ENCODE peak calls at places on chromosomes 16 and 17, in ten cellular contexts. Z is HFF-Myc; R is B cell; P is coronary artery; Q is WTC11; W is GM13976; V is CD8-positive, alpha-beta T cell; Y is SK-N-SH; C is CD4-positive, alpha-beta T cell; A is osteocyte. E is an unnamed sample.

GRCh38 chr16:80317132-80318098 is 223.4 kb upstream of the DYNLRB2 start:
- DNase-seq in R (no peak), V (no peak), Q (peak; percentile 50), C (no peak), A (no peak), P (no peak), Y (peak; percentile 27), Z (no peak), W (no peak), E (no peak)

GRCh38 chr16:68275611-68276191 is 11.4 kb downstream of the SLC7A6 start:
- DNase-seq in R (peak; percentile 48), Q (no peak), A (no peak), W (peak; percentile 66), Z (no peak), C (peak; percentile 53), P (no peak), Y (no peak), V (peak; percentile 59), E (peak; percentile 82)

GRCh38 chr17:30920683-30921543 is 832 bp upstream of the ADAP2 start:
- DNase-seq in A (no peak), C (no peak), Y (no peak), Z (no peak), V (no peak), W (no peak), R (no peak), P (no peak), Q (no peak), E (no peak)

GRCh38 chr17:78117027-78117981 is 11.3 kb downstream of the TMC6 start:
- DNase-seq in Q (peak; percentile 76), C (no peak), Z (no peak), V (peak; percentile 48), P (no peak), R (peak; percentile 33), A (no peak), Y (peak; percentile 92), W (no peak), E (no peak)

GRCh38 chr17:38867179-38867994 is 2.5 kb upstream of the LASP1 start:
- DNase-seq in Y (no peak), V (peak; percentile 70), W (no peak), P (no peak), Q (peak; percentile 65), C (no peak), Z (no peak), A (no peak), R (peak; percentile 75), E (no peak)

GRCh38 chr17:8410882-8411238 is 13.2 kb upstream of the RNF222 start:
- DNase-seq in A (no peak), Q (no peak), Y (no peak), R (no peak), C (no peak), V (no peak), P (no peak), W (no peak), Z (no peak), E (no peak)

GRCh38 chr16:10368984-10369551 is 16.8 kb upstream of the ATF7IP2 start:
- DNase-seq in W (no peak), Q (no peak), P (no peak), A (peak; percentile 25), V (no peak), Y (no peak), C (no peak), Z (no peak), R (no peak), E (no peak)

GRCh38 chr17:27554152-27554551 is 76.8 kb upstream of the LGALS9 start:
- DNase-seq in Z (no peak), W (no peak), V (no peak), Y (no peak), A (no peak), R (no peak), C (no peak), Q (no peak), P (no peak), E (no peak)

GRCh38 chr17:1111599-1112443 is 68.0 kb downstream of the ABR start:
- DNase-seq in Q (no peak), A (no peak), R (no peak), Z (no peak), W (no peak), C (no peak), P (peak; percentile 84), V (no peak), Y (peak; percentile 50), E (no peak)

GRCh38 chr17:81404557-81405165 is 9.4 kb downstream of the BAHCC1 start:
- DNase-seq in C (no peak), V (no peak), Z (no peak), P (no peak), A (no peak), Q (no peak), R (no peak), Y (no peak), W (no peak), E (no peak)
- TF ChIP-seq CTCF in C (no peak), V (no peak), Z (no peak), P (no peak), A (no peak), Q (no peak), R (no peak), Y (no peak), W (no peak), E (no peak)

DNA sequence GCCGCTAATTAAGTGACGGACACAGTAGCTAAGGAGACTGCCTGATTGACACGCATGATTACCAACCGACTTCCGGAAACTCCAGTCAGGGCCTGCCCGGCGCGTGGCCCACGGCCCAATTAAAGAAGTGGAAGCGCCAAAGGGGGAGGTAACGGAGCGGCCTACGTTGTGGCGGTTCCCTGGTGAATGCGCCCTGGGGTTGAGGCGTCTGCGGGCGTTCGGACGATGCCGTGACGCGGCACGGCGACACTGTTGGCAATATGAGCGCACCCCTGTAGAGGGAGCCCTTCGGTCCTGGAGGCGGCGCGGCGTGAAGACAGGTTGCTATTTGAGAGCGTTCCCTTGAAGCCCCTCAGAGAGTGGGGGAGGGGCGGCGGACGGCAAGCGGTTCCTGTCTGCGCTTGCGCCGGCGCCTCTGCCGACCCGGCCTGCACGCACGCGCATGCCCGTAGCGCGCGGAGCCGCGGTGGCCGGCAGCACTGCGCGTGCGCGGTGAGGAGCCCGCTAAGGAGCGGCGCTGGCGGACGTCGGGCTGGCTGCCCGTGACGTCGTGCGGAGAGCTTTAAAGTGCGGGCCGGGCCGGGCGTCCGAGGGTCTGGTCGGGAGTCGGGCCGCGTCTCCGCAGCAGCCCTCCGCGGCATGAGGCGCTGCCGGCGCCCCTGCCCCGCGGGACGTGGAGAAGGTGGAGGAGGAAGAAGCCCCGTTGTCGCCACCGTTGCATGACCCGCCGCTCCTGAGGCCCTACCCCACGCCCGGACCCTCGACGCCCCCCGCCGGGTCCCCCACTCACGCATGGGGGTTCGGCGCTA is at the start of gene ALKBH5:
- DNase-seq in P (peak; percentile 98), R (peak; percentile 99), Q (peak; percentile 95), A (peak; percentile 99), W (peak; percentile 99), V (peak; percentile 99), Z (peak; percentile 99), Y (peak; percentile 99), C (peak; percentile 95), E (peak; percentile 99)
- TF ChIP-seq CTCF in P (no peak), R (peak; percentile 63), Q (peak; percentile 18), A (peak; percentile 46), W (peak; percentile 11), V (peak; percentile 73), Z (peak; percentile 41), Y (peak; percentile 40), C (peak; percentile 29), E (peak; percentile 53)

DNA sequence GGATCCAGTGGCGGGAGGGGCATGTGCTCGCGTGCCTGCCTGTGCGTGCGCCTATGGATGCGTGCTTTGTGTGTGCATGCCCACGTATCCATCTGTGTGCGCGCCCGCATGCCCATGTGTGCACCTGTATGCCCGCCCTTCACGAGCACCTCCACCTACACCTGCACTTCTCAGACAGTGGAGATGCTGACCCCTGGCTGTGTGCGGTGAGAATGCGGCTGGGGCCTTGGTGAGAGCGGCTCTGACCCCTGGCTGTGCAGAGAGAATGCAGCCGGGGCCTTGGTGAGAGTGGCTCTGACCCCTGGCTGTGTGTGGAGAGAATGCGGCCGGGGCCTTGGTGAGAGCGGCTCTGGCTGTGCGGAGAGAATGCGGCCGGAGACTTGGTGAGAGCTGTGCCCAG is 33.9 kb downstream of the AXIN1 start:
- DNase-seq in P (no peak), Y (peak; percentile 58), Z (no peak), W (no peak), C (no peak), R (no peak), Q (peak; percentile 82), V (no peak), A (no peak), E (no peak)
- TF ChIP-seq CTCF in P (no peak), Y (no peak), Z (peak; percentile 24), W (no peak), C (no peak), R (no peak), Q (peak; percentile 42), V (no peak), A (no peak), E (peak; percentile 22)

GRCh38 chr17:32461853-32462617 is 17.7 kb downstream of the PSMD11 start:
- DNase-seq in Q (peak; percentile 71), A (no peak), C (peak; percentile 65), Y (peak; percentile 52), W (peak; percentile 60), V (peak; percentile 75), P (no peak), R (peak; percentile 74), Z (no peak), E (peak; percentile 53)
- TF ChIP-seq CTCF in Q (peak; percentile 26), A (peak; percentile 62), C (peak; percentile 69), Y (peak; percentile 72), W (peak; percentile 24), V (peak; percentile 56), P (peak; percentile 22), R (peak; percentile 72), Z (peak; percentile 68), E (peak; percentile 54)

GRCh38 chr16:73176577-73177013 is 128.7 kb upstream of the ZFHX3 start:
- DNase-seq in W (no peak), Y (no peak), V (no peak), Z (no peak), Q (no peak), A (no peak), P (no peak), R (no peak), C (no peak), E (no peak)
- TF ChIP-seq CTCF in W (no peak), Y (peak; percentile 70), V (no peak), Z (peak; percentile 45), Q (no peak), A (peak; percentile 36), P (peak; percentile 4), R (no peak), C (no peak), E (no peak)

E was measured in GM13977.